ENCODE peak calls at places on chromosomes 5 and 9, in eight cellular contexts. J is ureter; Y is activated CD8-positive, alpha-beta memory T cell treated with anti-CD3 and anti-CD28 coated beads for 24 hours; A is activated naive CD4-positive, alpha-beta T cell treated with anti-CD3 and anti-CD28 coated beads, Interleukin-2, amount 10 ng/mL, durations not matched to agents 7 days and 5 days; E is ACHN; P is NCI-H446; M is lower lobe of right lung; B is choroid plexus epithelial cell. K is an unnamed sample.

GRCh38 chr5:143573568-143574170 is 170.2 kb upstream of the NR3C1 start:
- DNase-seq in J (no peak), Y (no peak), A (no peak), E (no peak), P (no peak), M (no peak), B (no peak), K (no peak)

GRCh38 chr5:177455661-177456590 is 9.3 kb downstream of the PRR7 start:
- DNase-seq in J (peak; percentile 95), Y (peak; percentile 99), A (peak; percentile 96), E (peak; percentile 88), P (peak; percentile 75), M (peak; percentile 95), B (peak; percentile 93), K (no peak)

GRCh38 chr9:92294297-92294676 is 790 bp upstream of the IARS1 start:
- DNase-seq in J (no peak), Y (peak; percentile 71), A (peak; percentile 31), E (peak; percentile 28), P (no peak), M (peak; percentile 41), B (no peak), K (no peak)

GRCh38 chr9:109143881-109144562 is 23.0 kb downstream of the FRRS1L start:
- DNase-seq in J (no peak), Y (no peak), A (peak; percentile 36), E (peak; percentile 43), P (no peak), M (no peak), B (peak; percentile 47), K (no peak)

GRCh38 chr5:59254055-59254687 is 639.4 kb downstream of the PDE4D start:
- DNase-seq in J (no peak), Y (no peak), A (no peak), E (no peak), P (no peak), M (no peak), B (no peak), K (no peak)

GRCh38 chr9:127741831-127742434 is 6.8 kb upstream of the TOR2A start:
- DNase-seq in J (no peak), Y (no peak), A (no peak), E (peak; percentile 27), P (no peak), M (peak; percentile 90), B (no peak), K (no peak)

GRCh38 chr9:121999556-121999955 is 93.6 kb downstream of the TTLL11 start:
- DNase-seq in J (no peak), Y (peak; percentile 33), A (no peak), E (no peak), P (no peak), M (no peak), B (no peak), K (no peak)

GRCh38 chr9:131625848-131626670 is 80.7 kb downstream of the PRRT1B start:
- DNase-seq in J (no peak), Y (no peak), A (no peak), E (no peak), P (no peak), M (no peak), B (no peak), K (no peak)

GRCh38 chr9:38412751-38413150 is 11.5 kb downstream of the IGFBPL1 start:
- DNase-seq in J (no peak), Y (no peak), A (no peak), E (no peak), P (no peak), M (no peak), B (no peak), K (no peak)

GRCh38 chr9:89366711-89367110 is 48.4 kb downstream of the SECISBP2 start:
- DNase-seq in J (no peak), Y (no peak), A (peak; percentile 17), E (no peak), P (no peak), M (no peak), B (no peak), K (no peak)

GRCh38 chr5:67353500-67353931 is 156.9 kb upstream of the CD180 start:
- DNase-seq in J (no peak), Y (no peak), A (no peak), E (no peak), P (no peak), M (no peak), B (peak; percentile 38), K (no peak)

GRCh38 chr9:69801994-69802393 is 18.6 kb upstream of the CFAP95 start:
- DNase-seq in J (no peak), Y (no peak), A (no peak), E (no peak), P (no peak), M (no peak), B (peak; percentile 15), K (no peak)

GRCh38 chr5:149799119-149799623 is 69.1 kb downstream of the PPARGC1B start:
- DNase-seq in J (peak; percentile 81), Y (no peak), A (no peak), E (peak; percentile 82), P (peak; percentile 35), M (no peak), B (peak; percentile 90), K (peak; percentile 77)

GRCh38 chr9:32625320-32625719 is 10.1 kb downstream of the TAF1L start:
- DNase-seq in J (no peak), Y (no peak), A (no peak), E (no peak), P (no peak), M (no peak), B (no peak), K (no peak)

GRCh38 chr5:124689653-124690052 is 56.8 kb downstream of the ZNF608 start:
- DNase-seq in J (no peak), Y (no peak), A (no peak), E (no peak), P (no peak), M (no peak), B (no peak), K (no peak)

GRCh38 chr9:14993061-14993800 is 83.0 kb upstream of the FREM1 start:
- DNase-seq in J (peak; percentile 87), Y (peak; percentile 71), A (peak; percentile 65), E (no peak), P (peak; percentile 85), M (peak; percentile 88), B (peak; percentile 77), K (peak; percentile 29)

GRCh38 chr5:107380654-107381053 is 290.1 kb downstream of the EFNA5 start:
- DNase-seq in J (no peak), Y (no peak), A (no peak), E (no peak), P (no peak), M (no peak), B (no peak), K (no peak)

GRCh38 chr9:34990908-34991832 is 1.6 kb downstream of the DNAJB5 start:
- DNase-seq in J (no peak), Y (no peak), A (no peak), E (no peak), P (no peak), M (no peak), B (no peak), K (no peak)

GRCh38 chr5:169413416-169413815 is 112.5 kb upstream of the SLIT3 start:
- DNase-seq in J (no peak), Y (no peak), A (no peak), E (no peak), P (no peak), M (no peak), B (no peak), K (no peak)

GRCh38 chr9:135647897-135648296 is 8.6 kb upstream of the GLT6D1 start:
- DNase-seq in J (no peak), Y (no peak), A (no peak), E (no peak), P (no peak), M (no peak), B (no peak), K (no peak)

GRCh38 chr5:139287890-139288635 is 5.5 kb upstream of the MATR3 start:
- DNase-seq in J (no peak), Y (no peak), A (no peak), E (no peak), P (no peak), M (no peak), B (peak; percentile 48), K (no peak)

GRCh38 chr5:104347119-104347708 is 784.6 kb upstream of the NUDT12 start:
- DNase-seq in J (no peak), Y (no peak), A (no peak), E (peak; percentile 24), P (peak; percentile 25), M (no peak), B (peak; percentile 73), K (no peak)

GRCh38 chr5:150302301-150303069 is at the start of gene ARSI:
- DNase-seq in J (no peak), Y (no peak), A (no peak), E (peak; percentile 78), P (no peak), M (no peak), B (peak; percentile 50), K (no peak)

GRCh38 chr9:108103294-108103693 is 613.7 kb upstream of the KLF4 start:
- DNase-seq in J (no peak), Y (no peak), A (no peak), E (no peak), P (no peak), M (no peak), B (no peak), K (no peak)

GRCh38 chr9:91176426-91176825 is 185.3 kb downstream of the AUH start:
- DNase-seq in J (peak; percentile 26), Y (peak; percentile 54), A (no peak), E (no peak), P (no peak), M (no peak), B (no peak), K (no peak)